ENCODE peak calls at places on chromosomes 12 and 14, in six cellular contexts. One of them, this sample, is unnamed.
A peak's percentile ranks its signal among the peaks of the same experiment; 100 is the strongest.

GRCh38 chr12:3225154-3225795 is 148.1 kb downstream of the TSPAN9 start:
- DNase-seq in pancreas: no peak
- DNase-seq in left lung: peak; percentile 66
- DNase-seq in cardiac muscle cell: no peak
- DNase-seq in GM23338: no peak
- DNase-seq in hepatocyte: no peak
- DNase-seq in this sample: no peak

GRCh38 chr14:95504135-95505029 is 12.1 kb downstream of the SYNE3 start:
- DNase-seq in left lung: no peak
- DNase-seq in hepatocyte: no peak
- DNase-seq in GM23338: no peak
- DNase-seq in cardiac muscle cell: no peak
- DNase-seq in pancreas: no peak
- DNase-seq in this sample: no peak

GRCh38 chr12:106282457-106283097 is 20.0 kb upstream of the TCP11L2 start:
- DNase-seq in pancreas: peak; percentile 68
- DNase-seq in GM23338: peak; percentile 78
- DNase-seq in left lung: no peak
- DNase-seq in cardiac muscle cell: peak; percentile 59
- DNase-seq in hepatocyte: peak; percentile 82
- DNase-seq in this sample: no peak

GRCh38 chr12:127760996-127761395 is 506.0 kb upstream of the TMEM132C start:
- DNase-seq in GM23338: no peak
- DNase-seq in cardiac muscle cell: no peak
- DNase-seq in pancreas: no peak
- DNase-seq in left lung: no peak
- DNase-seq in hepatocyte: no peak
- DNase-seq in this sample: no peak

GRCh38 chr12:103778781-103779180 is 62.3 kb downstream of the NT5DC3 start:
- DNase-seq in GM23338: no peak
- DNase-seq in hepatocyte: no peak
- DNase-seq in cardiac muscle cell: no peak
- DNase-seq in left lung: no peak
- DNase-seq in pancreas: no peak
- DNase-seq in this sample: no peak

GRCh38 chr14:59543873-59544272 is 32.7 kb downstream of the CCDC175 start:
- DNase-seq in cardiac muscle cell: no peak
- DNase-seq in pancreas: no peak
- DNase-seq in left lung: no peak
- DNase-seq in GM23338: no peak
- DNase-seq in hepatocyte: no peak
- DNase-seq in this sample: no peak

GRCh38 chr12:9741726-9742125 is 8.8 kb upstream of the CLECL1 start:
- DNase-seq in pancreas: no peak
- DNase-seq in cardiac muscle cell: no peak
- DNase-seq in hepatocyte: no peak
- DNase-seq in left lung: no peak
- DNase-seq in GM23338: no peak
- DNase-seq in this sample: no peak

GRCh38 chr12:42590324-42590934 is 883 bp upstream of the PRICKLE1 start:
- DNase-seq in left lung: peak; percentile 43
- DNase-seq in hepatocyte: peak; percentile 30
- DNase-seq in cardiac muscle cell: peak; percentile 62
- DNase-seq in GM23338: peak; percentile 31
- DNase-seq in pancreas: peak; percentile 31
- DNase-seq in this sample: peak; percentile 28

GRCh38 chr12:103046154-103046553 is 88.7 kb downstream of the ASCL1 start:
- DNase-seq in pancreas: no peak
- DNase-seq in left lung: no peak
- DNase-seq in hepatocyte: no peak
- DNase-seq in GM23338: no peak
- DNase-seq in cardiac muscle cell: no peak
- DNase-seq in this sample: no peak

GRCh38 chr14:55416866-55417265 is 5.2 kb upstream of the ATG14 start:
- DNase-seq in hepatocyte: peak; percentile 34
- DNase-seq in pancreas: no peak
- DNase-seq in cardiac muscle cell: peak; percentile 53
- DNase-seq in GM23338: peak; percentile 80
- DNase-seq in left lung: no peak
- DNase-seq in this sample: no peak

GRCh38 chr14:89388853-89389252 is 28.2 kb downstream of the FOXN3 start:
- DNase-seq in GM23338: peak; percentile 63
- DNase-seq in pancreas: no peak
- DNase-seq in left lung: no peak
- DNase-seq in hepatocyte: no peak
- DNase-seq in cardiac muscle cell: no peak
- DNase-seq in this sample: no peak

GRCh38 chr14:95538801-95539509 is 4.1 kb downstream of the GLRX5 start:
- DNase-seq in left lung: no peak
- DNase-seq in cardiac muscle cell: no peak
- DNase-seq in hepatocyte: no peak
- DNase-seq in GM23338: no peak
- DNase-seq in pancreas: no peak
- DNase-seq in this sample: no peak

GRCh38 chr12:64171715-64172114 is 50.4 kb downstream of the KICS2 start:
- DNase-seq in GM23338: no peak
- DNase-seq in hepatocyte: no peak
- DNase-seq in cardiac muscle cell: no peak
- DNase-seq in left lung: no peak
- DNase-seq in pancreas: no peak
- DNase-seq in this sample: no peak

GRCh38 chr12:78403136-78403535 is 461.4 kb upstream of the SYT1 start:
- DNase-seq in cardiac muscle cell: no peak
- DNase-seq in GM23338: no peak
- DNase-seq in left lung: no peak
- DNase-seq in pancreas: no peak
- DNase-seq in hepatocyte: no peak
- DNase-seq in this sample: no peak

GRCh38 chr12:4117386-4118016 is 156.1 kb upstream of the CCND2 start:
- DNase-seq in hepatocyte: no peak
- DNase-seq in cardiac muscle cell: no peak
- DNase-seq in pancreas: no peak
- DNase-seq in GM23338: no peak
- DNase-seq in left lung: no peak
- DNase-seq in this sample: no peak

GRCh38 chr12:122471324-122472226 is 29.2 kb downstream of the ZCCHC8 start:
- DNase-seq in GM23338: peak; percentile 71
- DNase-seq in hepatocyte: peak; percentile 69
- DNase-seq in pancreas: no peak
- DNase-seq in cardiac muscle cell: peak; percentile 63
- DNase-seq in left lung: no peak
- DNase-seq in this sample: no peak

GRCh38 chr14:22793976-22794375 is 21.3 kb downstream of the SLC7A7 start:
- DNase-seq in left lung: no peak
- DNase-seq in hepatocyte: no peak
- DNase-seq in cardiac muscle cell: no peak
- DNase-seq in pancreas: no peak
- DNase-seq in GM23338: no peak
- DNase-seq in this sample: no peak

GRCh38 chr12:14408208-14408607 is 42.7 kb downstream of the ATF7IP start:
- DNase-seq in hepatocyte: no peak
- DNase-seq in left lung: no peak
- DNase-seq in cardiac muscle cell: peak; percentile 33
- DNase-seq in GM23338: peak; percentile 81
- DNase-seq in pancreas: no peak
- DNase-seq in this sample: no peak

GRCh38 chr14:100401031-100401692 is 78.0 kb downstream of the SLC25A47 start:
- DNase-seq in GM23338: no peak
- DNase-seq in hepatocyte: no peak
- DNase-seq in pancreas: no peak
- DNase-seq in cardiac muscle cell: no peak
- DNase-seq in left lung: no peak
- DNase-seq in this sample: no peak

GRCh38 chr14:59303216-59303615 is 114.7 kb downstream of the DAAM1 start:
- DNase-seq in left lung: no peak
- DNase-seq in hepatocyte: no peak
- DNase-seq in pancreas: no peak
- DNase-seq in GM23338: peak; percentile 8
- DNase-seq in cardiac muscle cell: no peak
- DNase-seq in this sample: no peak

GRCh38 chr14:24179294-24179960 is 7.5 kb downstream of the REC8 start:
- DNase-seq in pancreas: no peak
- DNase-seq in left lung: peak; percentile 49
- DNase-seq in hepatocyte: no peak
- DNase-seq in cardiac muscle cell: no peak
- DNase-seq in GM23338: no peak
- DNase-seq in this sample: no peak
- H3K27ac ChIP-seq in pancreas: peak overlapping the region; percentile 50
- H3K27ac ChIP-seq in left lung: no peak overlapping the region
- H3K27ac ChIP-seq in hepatocyte: peak overlapping the region; percentile 87
- H3K27ac ChIP-seq in cardiac muscle cell: no peak overlapping the region
- H3K27ac ChIP-seq in GM23338: no peak overlapping the region
- H3K27ac ChIP-seq in this sample: no peak overlapping the region

DNA sequence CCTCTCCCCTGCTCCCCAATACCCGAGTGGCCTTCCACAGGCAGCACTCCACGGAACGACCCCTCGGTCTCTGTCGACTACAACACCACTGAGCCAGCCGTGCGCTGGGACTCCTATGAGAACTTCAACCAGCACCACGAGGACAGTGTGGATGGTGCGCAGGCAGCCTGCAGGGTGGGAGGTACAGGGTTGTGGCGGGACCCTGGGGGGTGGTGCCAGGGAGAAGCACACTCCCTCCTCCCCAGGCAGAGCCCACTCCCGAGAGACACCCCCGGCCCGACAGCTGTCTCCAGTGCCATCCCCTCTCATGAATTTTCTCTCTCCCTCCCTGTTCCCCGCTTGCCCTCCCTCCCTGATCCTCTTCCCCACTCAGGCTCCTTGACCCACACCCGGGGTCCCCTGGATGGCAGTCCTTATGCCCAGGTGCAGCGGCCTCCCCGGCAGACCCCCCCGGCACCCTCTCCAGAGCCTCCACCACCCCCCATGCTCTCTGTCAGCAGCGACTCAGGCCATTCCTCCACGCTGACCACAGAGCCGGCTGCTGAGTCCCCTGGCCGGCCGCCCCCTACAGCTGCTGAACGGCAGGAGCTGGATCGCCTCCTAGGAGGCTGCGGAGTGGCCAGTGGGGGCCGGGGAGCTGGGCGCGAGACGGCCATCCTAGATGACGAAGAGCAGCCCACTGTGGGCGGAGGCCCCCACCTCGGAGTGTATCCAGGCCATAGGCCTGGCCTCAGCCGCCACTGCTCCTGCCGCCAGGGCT is 9.0 kb downstream of the TNS2 start:
- DNase-seq in GM23338: no peak
- DNase-seq in cardiac muscle cell: no peak
- DNase-seq in pancreas: peak; percentile 20
- DNase-seq in left lung: no peak
- DNase-seq in hepatocyte: no peak
- DNase-seq in this sample: peak; percentile 73
- H3K4me1 ChIP-seq in GM23338: peaks cover 3% of the 10 kb centered on the region
- H3K4me1 ChIP-seq in cardiac muscle cell: peaks cover 16% of the 10 kb centered on the region
- H3K4me1 ChIP-seq in pancreas: peaks cover 18% of the 10 kb centered on the region
- H3K4me1 ChIP-seq in left lung: peaks cover 18% of the 10 kb centered on the region
- H3K4me1 ChIP-seq in hepatocyte: peaks cover 4% of the 10 kb centered on the region
- H3K4me1 ChIP-seq in this sample: peaks cover 62% of the 10 kb centered on the region

GRCh38 chr12:93098077-93098476 is 169.0 kb upstream of the EEA1 start:
- DNase-seq in hepatocyte: peak; percentile 58
- DNase-seq in left lung: no peak
- DNase-seq in GM23338: peak; percentile 92
- DNase-seq in pancreas: peak; percentile 35
- DNase-seq in cardiac muscle cell: peak; percentile 57
- DNase-seq in this sample: no peak
- TF ChIP-seq CTCF in hepatocyte: peak; percentile 41
- TF ChIP-seq CTCF in left lung: peak; percentile 56
- TF ChIP-seq CTCF in GM23338: peak; percentile 75
- TF ChIP-seq CTCF in pancreas: no peak
- TF ChIP-seq CTCF in cardiac muscle cell: peak; percentile 40
- TF ChIP-seq CTCF in this sample: peak; percentile 36

GRCh38 chr14:99174920-99175319 is 97.1 kb downstream of the BCL11B start:
- DNase-seq in pancreas: no peak
- DNase-seq in left lung: peak; percentile 70
- DNase-seq in GM23338: peak; percentile 30
- DNase-seq in hepatocyte: no peak
- DNase-seq in cardiac muscle cell: no peak
- DNase-seq in this sample: no peak
- H3K27ac ChIP-seq in pancreas: no peak overlapping the region
- H3K27ac ChIP-seq in left lung: no peak overlapping the region
- H3K27ac ChIP-seq in GM23338: no peak overlapping the region
- H3K27ac ChIP-seq in hepatocyte: no peak overlapping the region
- H3K27ac ChIP-seq in cardiac muscle cell: no peak overlapping the region
- H3K27ac ChIP-seq in this sample: no peak overlapping the region

GRCh38 chr14:77883479-77884238 is 83.8 kb downstream of the ADCK1 start:
- DNase-seq in pancreas: no peak
- DNase-seq in cardiac muscle cell: no peak
- DNase-seq in GM23338: no peak
- DNase-seq in hepatocyte: no peak
- DNase-seq in left lung: no peak
- DNase-seq in this sample: no peak

GRCh38 chr14:77880056-77880455 is 80.1 kb downstream of the ADCK1 start:
- DNase-seq in GM23338: no peak
- DNase-seq in pancreas: peak; percentile 30
- DNase-seq in cardiac muscle cell: no peak
- DNase-seq in left lung: no peak
- DNase-seq in hepatocyte: no peak
- DNase-seq in this sample: no peak

GRCh38 chr14:77885363-77885762 is 85.5 kb downstream of the ADCK1 start:
- DNase-seq in left lung: no peak
- DNase-seq in pancreas: no peak
- DNase-seq in cardiac muscle cell: peak; percentile 82
- DNase-seq in hepatocyte: no peak
- DNase-seq in GM23338: no peak
- DNase-seq in this sample: no peak

GRCh38 chr14:77882098-77882497 is 82.2 kb downstream of the ADCK1 start:
- DNase-seq in GM23338: no peak
- DNase-seq in left lung: no peak
- DNase-seq in hepatocyte: peak; percentile 39
- DNase-seq in pancreas: peak; percentile 33
- DNase-seq in cardiac muscle cell: peak; percentile 37
- DNase-seq in this sample: no peak

GRCh38 chr14:77882631-77883030 is 82.7 kb downstream of the ADCK1 start:
- DNase-seq in pancreas: no peak
- DNase-seq in hepatocyte: peak; percentile 40
- DNase-seq in cardiac muscle cell: peak; percentile 74
- DNase-seq in GM23338: no peak
- DNase-seq in left lung: no peak
- DNase-seq in this sample: no peak
- H3K4me1 ChIP-seq in pancreas: no peaks in the 10 kb centered on the region
- H3K4me1 ChIP-seq in hepatocyte: peaks cover 9% of the 10 kb centered on the region
- H3K4me1 ChIP-seq in cardiac muscle cell: peaks cover 25% of the 10 kb centered on the region
- H3K4me1 ChIP-seq in GM23338: no peaks in the 10 kb centered on the region
- H3K4me1 ChIP-seq in left lung: no peaks in the 10 kb centered on the region
- H3K4me1 ChIP-seq in this sample: peaks cover 4% of the 10 kb centered on the region